ENCODE peak calls at places on chromosomes 4 and X, in ten cellular contexts. X, Y, R, V, O, M, D, E, A and N are unnamed samples.
A peak's percentile ranks its signal among the peaks of the same experiment; 100 is the strongest.

GRCh38 chr4:8319731-8320385 is 50.3 kb downstream of the HTRA3 start:
- DNase-seq in V (no peak), A (no peak), D (no peak), R (no peak), Y (peak; percentile 58), O (no peak), M (no peak), E (peak; percentile 37), X (no peak), N (peak; percentile 68)

GRCh38 chr4:7323872-7324650 is 110.7 kb downstream of the PSAPL1 start:
- DNase-seq in R (no peak), D (no peak), E (peak; percentile 25), M (no peak), A (no peak), O (peak; percentile 65), X (no peak), V (no peak), Y (no peak), N (no peak)

GRCh38 chr4:27084685-27085356 is 224.2 kb downstream of the STIM2 start:
- DNase-seq in X (no peak), R (no peak), O (peak; percentile 12), V (peak; percentile 12), E (no peak), Y (peak; percentile 28), M (no peak), D (peak; percentile 26), A (no peak), N (peak; percentile 81)

GRCh38 chr4:74386159-74386558 is 21.2 kb downstream of the EREG start:
- DNase-seq in V (no peak), R (no peak), A (no peak), E (no peak), O (no peak), M (no peak), D (no peak), Y (no peak), X (no peak), N (no peak)

GRCh38 chrX:44043496-44043895 is 70.3 kb upstream of the NDP start:
- DNase-seq in X (no peak), R (no peak), E (peak; percentile 46), M (no peak), V (no peak), D (peak; percentile 16), O (no peak), A (peak; percentile 2), Y (no peak), N (no peak)

GRCh38 chr4:147831452-147832192 is 99.7 kb downstream of the ARHGAP10 start:
- DNase-seq in V (peak; percentile 93), A (peak; percentile 26), R (no peak), D (peak; percentile 95), X (no peak), O (no peak), M (no peak), E (peak; percentile 96), Y (peak; percentile 46), N (no peak)

GRCh38 chr4:188168621-188169020 is 29.4 kb downstream of the TRIML1 start:
- DNase-seq in R (no peak), A (no peak), V (no peak), M (no peak), Y (no peak), O (no peak), X (no peak), E (no peak), D (no peak), N (no peak)

GRCh38 chrX:56764153-56764974 is 35.3 kb downstream of the NBDY start:
- DNase-seq in O (peak; percentile 28), R (peak; percentile 86), A (peak; percentile 52), X (peak; percentile 94), D (peak; percentile 75), V (peak; percentile 66), M (peak; percentile 49), E (peak; percentile 79), Y (peak; percentile 76), N (peak; percentile 72)

GRCh38 chrX:150926304-150926703 is 27.8 kb upstream of the CD99L2 start:
- DNase-seq in O (no peak), Y (no peak), E (no peak), X (no peak), R (no peak), D (peak; percentile 7), A (no peak), M (no peak), V (no peak), N (no peak)

GRCh38 chrX:71603618-71604017 is 14.7 kb downstream of the CXCR3 start:
- DNase-seq in V (peak; percentile 33), R (no peak), E (no peak), X (no peak), M (no peak), A (no peak), D (peak; percentile 18), Y (no peak), O (no peak), N (no peak)